ENCODE peak calls at places on chromosomes 4 and X, in five cellular contexts. Y, R, C, L and F are unnamed samples.

GRCh38 chrX:149762696-149763614 is 10.9 kb upstream of the HSFX1 start:
- DNase-seq in Y (no peak), R (no peak), C (no peak), L (no peak), F (no peak)

GRCh38 chrX:137387646-137388045 is 178.3 kb upstream of the ZIC3 start:
- DNase-seq in Y (no peak), R (no peak), C (no peak), L (no peak), F (no peak)

GRCh38 chr4:186808635-186809018 is 85.0 kb upstream of the FAT1 start:
- DNase-seq in Y (no peak), R (no peak), C (no peak), L (no peak), F (no peak)

GRCh38 chr4:120066182-120066524 is 495 bp downstream of the MAD2L1 start:
- DNase-seq in Y (peak), R (peak), C (no peak), L (no peak), F (peak)

GRCh38 chr4:153137168-153137567 is 67.1 kb upstream of the TRIM2 start:
- DNase-seq in Y (no peak), R (no peak), C (no peak), L (no peak), F (no peak)

GRCh38 chr4:79918292-79918691 is 154.7 kb downstream of the ANTXR2 start:
- DNase-seq in Y (no peak), R (no peak), C (no peak), L (no peak), F (no peak)

GRCh38 chr4:157265281-157265680 is 44.8 kb downstream of the GRIA2 start:
- DNase-seq in Y (peak), R (no peak), C (no peak), L (no peak), F (no peak)

GRCh38 chr4:112296949-112297483 is at the start of gene ALPK1:
- DNase-seq in Y (peak), R (no peak), C (no peak), L (no peak), F (no peak)

GRCh38 chrX:84876876-84877275 is 126.8 kb upstream of the APOOL start:
- DNase-seq in Y (no peak), R (no peak), C (no peak), L (no peak), F (no peak)

GRCh38 chr4:168098257-168098717 is 6.0 kb downstream of the ANXA10 start:
- DNase-seq in Y (no peak), R (no peak), C (no peak), L (no peak), F (no peak)

GRCh38 chr4:117479673-117480072 is 394.3 kb upstream of the TRAM1L1 start:
- DNase-seq in Y (no peak), R (no peak), C (no peak), L (no peak), F (no peak)

GRCh38 chr4:52292245-52292644 is 241.1 kb downstream of the SPATA18 start:
- DNase-seq in Y (no peak), R (no peak), C (no peak), L (no peak), F (no peak)

GRCh38 chrX:40099046-40099968 is 1.5 kb upstream of the BCOR start:
- DNase-seq in Y (no peak), R (no peak), C (no peak), L (peak), F (no peak)

GRCh38 chrX:31036895-31037294 is 34.9 kb downstream of the FTHL17 start:
- DNase-seq in Y (peak), R (peak), C (no peak), L (no peak), F (peak)

GRCh38 chr4:169663402-169663801 is 43.0 kb downstream of the CLCN3 start:
- DNase-seq in Y (no peak), R (no peak), C (no peak), L (no peak), F (no peak)

GRCh38 chr4:141020801-141021261 is 112.4 kb downstream of the RNF150 start:
- DNase-seq in Y (no peak), R (no peak), C (no peak), L (no peak), F (no peak)

GRCh38 chr4:105130945-105131344 is 15.7 kb upstream of the TET2 start:
- DNase-seq in Y (no peak), R (no peak), C (no peak), L (no peak), F (no peak)

GRCh38 chr4:3030551-3031356 is 43.6 kb downstream of the HTT-AS start:
- DNase-seq in Y (no peak), R (no peak), C (no peak), L (no peak), F (no peak)

GRCh38 chr4:8303485-8304281 is 34.1 kb downstream of the HTRA3 start:
- DNase-seq in Y (no peak), R (no peak), C (no peak), L (no peak), F (no peak)

GRCh38 chr4:72357908-72358307 is 211.1 kb downstream of the ADAMTS3 start:
- DNase-seq in Y (no peak), R (no peak), C (no peak), L (no peak), F (no peak)

GRCh38 chr4:116122131-116122530 is 963.2 kb downstream of the TRAM1L1 start:
- DNase-seq in Y (no peak), R (no peak), C (no peak), L (no peak), F (no peak)

GRCh38 chr4:78217557-78217956 is 160.4 kb downstream of the FRAS1 start:
- DNase-seq in Y (no peak), R (no peak), C (no peak), L (no peak), F (no peak)

GRCh38 chr4:185464184-185464583 is 7.3 kb downstream of the CCDC110 start:
- DNase-seq in Y (no peak), R (no peak), C (no peak), L (no peak), F (no peak)

GRCh38 chr4:130851107-130851506 is 1755.2 kb downstream of the C4orf33 start:
- DNase-seq in Y (no peak), R (no peak), C (no peak), L (no peak), F (no peak)

GRCh38 chr4:105389167-105389566 is 84.7 kb downstream of the PPA2 start:
- DNase-seq in Y (no peak), R (no peak), C (no peak), L (no peak), F (no peak)

GRCh38 chr4:152369203-152369902 is 166.5 kb downstream of the FBXW7 start:
- DNase-seq in Y (no peak), R (no peak), C (no peak), L (no peak), F (no peak)